ENCODE peak calls at places on chromosome 17, in ten cellular contexts. One of them, this sample, is unnamed.

GRCh38 chr17:40499551-40500189 is 1.8 kb downstream of the TNS4 start:
- DNase-seq in mesendoderm: peak
- DNase-seq in HFF-Myc: no peak
- DNase-seq in stimulated activated CD4-positive, alpha-beta T cell treated with anti-CD3 and anti-CD28 coated beads, Interleukin-12 subunit alpha, Interleukin-12 subunit beta, amount 100 ng/mL, for 4 hours: no peak
- DNase-seq in fibroblast of villous mesenchyme: peak
- DNase-seq in HCT116: no peak
- DNase-seq in posterior cingulate gyrus: peak
- DNase-seq in left ventricle myocardium inferior: peak
- DNase-seq in AG20443: peak
- DNase-seq in astrocyte of the spinal cord: peak
- DNase-seq in this sample: peak

GRCh38 chr17:32518856-32519768 is 32.3 kb downstream of the CDK5R1 start:
- DNase-seq in mesendoderm: peak
- DNase-seq in HFF-Myc: no peak
- DNase-seq in stimulated activated CD4-positive, alpha-beta T cell treated with anti-CD3 and anti-CD28 coated beads, Interleukin-12 subunit alpha, Interleukin-12 subunit beta, amount 100 ng/mL, for 4 hours: peak
- DNase-seq in fibroblast of villous mesenchyme: peak
- DNase-seq in HCT116: no peak
- DNase-seq in posterior cingulate gyrus: peak
- DNase-seq in left ventricle myocardium inferior: peak
- DNase-seq in AG20443: peak
- DNase-seq in astrocyte of the spinal cord: peak
- DNase-seq in this sample: peak

GRCh38 chr17:81483085-81483861 is 29.3 kb downstream of the ACTG1 start:
- DNase-seq in mesendoderm: no peak
- DNase-seq in HFF-Myc: no peak
- DNase-seq in stimulated activated CD4-positive, alpha-beta T cell treated with anti-CD3 and anti-CD28 coated beads, Interleukin-12 subunit alpha, Interleukin-12 subunit beta, amount 100 ng/mL, for 4 hours: no peak
- DNase-seq in fibroblast of villous mesenchyme: peak
- DNase-seq in HCT116: no peak
- DNase-seq in posterior cingulate gyrus: no peak
- DNase-seq in left ventricle myocardium inferior: peak
- DNase-seq in AG20443: no peak
- DNase-seq in astrocyte of the spinal cord: peak
- DNase-seq in this sample: no peak

GRCh38 chr17:81404557-81405165 is 9.4 kb downstream of the BAHCC1 start:
- DNase-seq in mesendoderm: no peak
- DNase-seq in HFF-Myc: no peak
- DNase-seq in stimulated activated CD4-positive, alpha-beta T cell treated with anti-CD3 and anti-CD28 coated beads, Interleukin-12 subunit alpha, Interleukin-12 subunit beta, amount 100 ng/mL, for 4 hours: no peak
- DNase-seq in fibroblast of villous mesenchyme: peak
- DNase-seq in HCT116: no peak
- DNase-seq in posterior cingulate gyrus: no peak
- DNase-seq in left ventricle myocardium inferior: no peak
- DNase-seq in AG20443: no peak
- DNase-seq in astrocyte of the spinal cord: no peak
- DNase-seq in this sample: no peak

GRCh38 chr17:32490101-32490482 is 3.3 kb downstream of the CDK5R1 start:
- DNase-seq in mesendoderm: peak
- DNase-seq in HFF-Myc: no peak
- DNase-seq in stimulated activated CD4-positive, alpha-beta T cell treated with anti-CD3 and anti-CD28 coated beads, Interleukin-12 subunit alpha, Interleukin-12 subunit beta, amount 100 ng/mL, for 4 hours: no peak
- DNase-seq in fibroblast of villous mesenchyme: no peak
- DNase-seq in HCT116: no peak
- DNase-seq in posterior cingulate gyrus: no peak
- DNase-seq in left ventricle myocardium inferior: no peak
- DNase-seq in AG20443: no peak
- DNase-seq in astrocyte of the spinal cord: no peak
- DNase-seq in this sample: no peak

GRCh38 chr17:82006468-82007227 is 16.0 kb downstream of the CENPX start:
- DNase-seq in mesendoderm: no peak
- DNase-seq in HFF-Myc: no peak
- DNase-seq in stimulated activated CD4-positive, alpha-beta T cell treated with anti-CD3 and anti-CD28 coated beads, Interleukin-12 subunit alpha, Interleukin-12 subunit beta, amount 100 ng/mL, for 4 hours: no peak
- DNase-seq in fibroblast of villous mesenchyme: peak
- DNase-seq in HCT116: no peak
- DNase-seq in posterior cingulate gyrus: peak
- DNase-seq in left ventricle myocardium inferior: no peak
- DNase-seq in AG20443: peak
- DNase-seq in astrocyte of the spinal cord: peak
- DNase-seq in this sample: peak

GRCh38 chr17:56756536-56756935 is 77.2 kb downstream of the C17orf67 start:
- DNase-seq in mesendoderm: no peak
- DNase-seq in HFF-Myc: peak
- DNase-seq in stimulated activated CD4-positive, alpha-beta T cell treated with anti-CD3 and anti-CD28 coated beads, Interleukin-12 subunit alpha, Interleukin-12 subunit beta, amount 100 ng/mL, for 4 hours: no peak
- DNase-seq in fibroblast of villous mesenchyme: peak
- DNase-seq in HCT116: no peak
- DNase-seq in posterior cingulate gyrus: no peak
- DNase-seq in left ventricle myocardium inferior: no peak
- DNase-seq in AG20443: peak
- DNase-seq in astrocyte of the spinal cord: peak
- DNase-seq in this sample: peak

GRCh38 chr17:80698297-80698696 is 153.7 kb downstream of the RPTOR start:
- DNase-seq in mesendoderm: no peak
- DNase-seq in HFF-Myc: no peak
- DNase-seq in stimulated activated CD4-positive, alpha-beta T cell treated with anti-CD3 and anti-CD28 coated beads, Interleukin-12 subunit alpha, Interleukin-12 subunit beta, amount 100 ng/mL, for 4 hours: no peak
- DNase-seq in fibroblast of villous mesenchyme: no peak
- DNase-seq in HCT116: no peak
- DNase-seq in posterior cingulate gyrus: no peak
- DNase-seq in left ventricle myocardium inferior: no peak
- DNase-seq in AG20443: no peak
- DNase-seq in astrocyte of the spinal cord: no peak
- DNase-seq in this sample: no peak

GRCh38 chr17:55601874-55602364 is 90.7 kb upstream of the SMIM36 start:
- DNase-seq in mesendoderm: peak
- DNase-seq in HFF-Myc: no peak
- DNase-seq in stimulated activated CD4-positive, alpha-beta T cell treated with anti-CD3 and anti-CD28 coated beads, Interleukin-12 subunit alpha, Interleukin-12 subunit beta, amount 100 ng/mL, for 4 hours: no peak
- DNase-seq in fibroblast of villous mesenchyme: peak
- DNase-seq in HCT116: peak
- DNase-seq in posterior cingulate gyrus: no peak
- DNase-seq in left ventricle myocardium inferior: no peak
- DNase-seq in AG20443: peak
- DNase-seq in astrocyte of the spinal cord: peak
- DNase-seq in this sample: peak

GRCh38 chr17:74369665-74370490 is 2.6 kb downstream of the GPR142 start:
- DNase-seq in mesendoderm: no peak
- DNase-seq in HFF-Myc: no peak
- DNase-seq in stimulated activated CD4-positive, alpha-beta T cell treated with anti-CD3 and anti-CD28 coated beads, Interleukin-12 subunit alpha, Interleukin-12 subunit beta, amount 100 ng/mL, for 4 hours: no peak
- DNase-seq in fibroblast of villous mesenchyme: no peak
- DNase-seq in HCT116: no peak
- DNase-seq in posterior cingulate gyrus: no peak
- DNase-seq in left ventricle myocardium inferior: no peak
- DNase-seq in AG20443: no peak
- DNase-seq in astrocyte of the spinal cord: no peak
- DNase-seq in this sample: no peak

GRCh38 chr17:39979865-39980401 is 674 bp upstream of the PSMD3 start:
- DNase-seq in mesendoderm: peak
- DNase-seq in HFF-Myc: no peak
- DNase-seq in stimulated activated CD4-positive, alpha-beta T cell treated with anti-CD3 and anti-CD28 coated beads, Interleukin-12 subunit alpha, Interleukin-12 subunit beta, amount 100 ng/mL, for 4 hours: no peak
- DNase-seq in fibroblast of villous mesenchyme: peak
- DNase-seq in HCT116: no peak
- DNase-seq in posterior cingulate gyrus: no peak
- DNase-seq in left ventricle myocardium inferior: no peak
- DNase-seq in AG20443: no peak
- DNase-seq in astrocyte of the spinal cord: no peak
- DNase-seq in this sample: peak

GRCh38 chr17:64406321-64407200 is 15.9 kb upstream of the PECAM1 start:
- DNase-seq in mesendoderm: peak
- DNase-seq in HFF-Myc: no peak
- DNase-seq in stimulated activated CD4-positive, alpha-beta T cell treated with anti-CD3 and anti-CD28 coated beads, Interleukin-12 subunit alpha, Interleukin-12 subunit beta, amount 100 ng/mL, for 4 hours: no peak
- DNase-seq in fibroblast of villous mesenchyme: no peak
- DNase-seq in HCT116: no peak
- DNase-seq in posterior cingulate gyrus: no peak
- DNase-seq in left ventricle myocardium inferior: no peak
- DNase-seq in AG20443: no peak
- DNase-seq in astrocyte of the spinal cord: no peak
- DNase-seq in this sample: peak

GRCh38 chr17:419073-419735 is 66.6 kb upstream of the RPH3AL start:
- DNase-seq in mesendoderm: no peak
- DNase-seq in HFF-Myc: no peak
- DNase-seq in stimulated activated CD4-positive, alpha-beta T cell treated with anti-CD3 and anti-CD28 coated beads, Interleukin-12 subunit alpha, Interleukin-12 subunit beta, amount 100 ng/mL, for 4 hours: no peak
- DNase-seq in fibroblast of villous mesenchyme: no peak
- DNase-seq in HCT116: no peak
- DNase-seq in posterior cingulate gyrus: no peak
- DNase-seq in left ventricle myocardium inferior: no peak
- DNase-seq in AG20443: no peak
- DNase-seq in astrocyte of the spinal cord: no peak
- DNase-seq in this sample: no peak

GRCh38 chr17:64323774-64324173 is 60.7 kb upstream of the TEX2 start:
- DNase-seq in mesendoderm: no peak
- DNase-seq in HFF-Myc: no peak
- DNase-seq in stimulated activated CD4-positive, alpha-beta T cell treated with anti-CD3 and anti-CD28 coated beads, Interleukin-12 subunit alpha, Interleukin-12 subunit beta, amount 100 ng/mL, for 4 hours: no peak
- DNase-seq in fibroblast of villous mesenchyme: no peak
- DNase-seq in HCT116: no peak
- DNase-seq in posterior cingulate gyrus: no peak
- DNase-seq in left ventricle myocardium inferior: no peak
- DNase-seq in AG20443: no peak
- DNase-seq in astrocyte of the spinal cord: no peak
- DNase-seq in this sample: no peak

GRCh38 chr17:30831257-30831656 is 509 bp upstream of the ATAD5 start:
- DNase-seq in mesendoderm: peak
- DNase-seq in HFF-Myc: no peak
- DNase-seq in stimulated activated CD4-positive, alpha-beta T cell treated with anti-CD3 and anti-CD28 coated beads, Interleukin-12 subunit alpha, Interleukin-12 subunit beta, amount 100 ng/mL, for 4 hours: no peak
- DNase-seq in fibroblast of villous mesenchyme: no peak
- DNase-seq in HCT116: no peak
- DNase-seq in posterior cingulate gyrus: no peak
- DNase-seq in left ventricle myocardium inferior: no peak
- DNase-seq in AG20443: peak
- DNase-seq in astrocyte of the spinal cord: no peak
- DNase-seq in this sample: no peak

GRCh38 chr17:50708050-50709000 is 611 bp upstream of the ANKRD40 start:
- DNase-seq in mesendoderm: no peak
- DNase-seq in HFF-Myc: no peak
- DNase-seq in stimulated activated CD4-positive, alpha-beta T cell treated with anti-CD3 and anti-CD28 coated beads, Interleukin-12 subunit alpha, Interleukin-12 subunit beta, amount 100 ng/mL, for 4 hours: no peak
- DNase-seq in fibroblast of villous mesenchyme: peak
- DNase-seq in HCT116: no peak
- DNase-seq in posterior cingulate gyrus: no peak
- DNase-seq in left ventricle myocardium inferior: no peak
- DNase-seq in AG20443: no peak
- DNase-seq in astrocyte of the spinal cord: peak
- DNase-seq in this sample: peak

GRCh38 chr17:4530799-4531730 is 24.1 kb downstream of the MYBBP1A start:
- DNase-seq in mesendoderm: peak
- DNase-seq in HFF-Myc: no peak
- DNase-seq in stimulated activated CD4-positive, alpha-beta T cell treated with anti-CD3 and anti-CD28 coated beads, Interleukin-12 subunit alpha, Interleukin-12 subunit beta, amount 100 ng/mL, for 4 hours: no peak
- DNase-seq in fibroblast of villous mesenchyme: no peak
- DNase-seq in HCT116: no peak
- DNase-seq in posterior cingulate gyrus: no peak
- DNase-seq in left ventricle myocardium inferior: no peak
- DNase-seq in AG20443: no peak
- DNase-seq in astrocyte of the spinal cord: no peak
- DNase-seq in this sample: no peak

GRCh38 chr17:43852571-43852970 is 5.6 kb downstream of the CD300LG start:
- DNase-seq in mesendoderm: no peak
- DNase-seq in HFF-Myc: no peak
- DNase-seq in stimulated activated CD4-positive, alpha-beta T cell treated with anti-CD3 and anti-CD28 coated beads, Interleukin-12 subunit alpha, Interleukin-12 subunit beta, amount 100 ng/mL, for 4 hours: no peak
- DNase-seq in fibroblast of villous mesenchyme: no peak
- DNase-seq in HCT116: no peak
- DNase-seq in posterior cingulate gyrus: no peak
- DNase-seq in left ventricle myocardium inferior: no peak
- DNase-seq in AG20443: no peak
- DNase-seq in astrocyte of the spinal cord: no peak
- DNase-seq in this sample: no peak

GRCh38 chr17:60421273-60422161 is 772 bp upstream of the CHCT1 start:
- DNase-seq in mesendoderm: peak
- DNase-seq in HFF-Myc: no peak
- DNase-seq in stimulated activated CD4-positive, alpha-beta T cell treated with anti-CD3 and anti-CD28 coated beads, Interleukin-12 subunit alpha, Interleukin-12 subunit beta, amount 100 ng/mL, for 4 hours: peak
- DNase-seq in fibroblast of villous mesenchyme: peak
- DNase-seq in HCT116: no peak
- DNase-seq in posterior cingulate gyrus: peak
- DNase-seq in left ventricle myocardium inferior: peak
- DNase-seq in AG20443: peak
- DNase-seq in astrocyte of the spinal cord: peak
- DNase-seq in this sample: peak

GRCh38 chr17:8073627-8074485 is 13.7 kb downstream of the ALOX12B start:
- DNase-seq in mesendoderm: peak
- DNase-seq in HFF-Myc: no peak
- DNase-seq in stimulated activated CD4-positive, alpha-beta T cell treated with anti-CD3 and anti-CD28 coated beads, Interleukin-12 subunit alpha, Interleukin-12 subunit beta, amount 100 ng/mL, for 4 hours: peak
- DNase-seq in fibroblast of villous mesenchyme: peak
- DNase-seq in HCT116: peak
- DNase-seq in posterior cingulate gyrus: peak
- DNase-seq in left ventricle myocardium inferior: peak
- DNase-seq in AG20443: peak
- DNase-seq in astrocyte of the spinal cord: peak
- DNase-seq in this sample: peak

GRCh38 chr17:31327534-31328526 is 6.4 kb upstream of the EVI2A start:
- DNase-seq in mesendoderm: peak
- DNase-seq in HFF-Myc: peak
- DNase-seq in stimulated activated CD4-positive, alpha-beta T cell treated with anti-CD3 and anti-CD28 coated beads, Interleukin-12 subunit alpha, Interleukin-12 subunit beta, amount 100 ng/mL, for 4 hours: no peak
- DNase-seq in fibroblast of villous mesenchyme: peak
- DNase-seq in HCT116: no peak
- DNase-seq in posterior cingulate gyrus: no peak
- DNase-seq in left ventricle myocardium inferior: no peak
- DNase-seq in AG20443: peak
- DNase-seq in astrocyte of the spinal cord: peak
- DNase-seq in this sample: peak

GRCh38 chr17:4968166-4968915 is 724 bp upstream of the SPAG7 start:
- DNase-seq in mesendoderm: peak
- DNase-seq in HFF-Myc: no peak
- DNase-seq in stimulated activated CD4-positive, alpha-beta T cell treated with anti-CD3 and anti-CD28 coated beads, Interleukin-12 subunit alpha, Interleukin-12 subunit beta, amount 100 ng/mL, for 4 hours: peak
- DNase-seq in fibroblast of villous mesenchyme: peak
- DNase-seq in HCT116: no peak
- DNase-seq in posterior cingulate gyrus: no peak
- DNase-seq in left ventricle myocardium inferior: no peak
- DNase-seq in AG20443: no peak
- DNase-seq in astrocyte of the spinal cord: no peak
- DNase-seq in this sample: no peak

GRCh38 chr17:8163978-8164814 is 1.4 kb upstream of the VAMP2 start:
- DNase-seq in mesendoderm: peak
- DNase-seq in HFF-Myc: no peak
- DNase-seq in stimulated activated CD4-positive, alpha-beta T cell treated with anti-CD3 and anti-CD28 coated beads, Interleukin-12 subunit alpha, Interleukin-12 subunit beta, amount 100 ng/mL, for 4 hours: peak
- DNase-seq in fibroblast of villous mesenchyme: peak
- DNase-seq in HCT116: no peak
- DNase-seq in posterior cingulate gyrus: peak
- DNase-seq in left ventricle myocardium inferior: peak
- DNase-seq in AG20443: peak
- DNase-seq in astrocyte of the spinal cord: no peak
- DNase-seq in this sample: peak

GRCh38 chr17:28271431-28271830 is 47.6 kb upstream of the TMEM97 start:
- DNase-seq in mesendoderm: no peak
- DNase-seq in HFF-Myc: no peak
- DNase-seq in stimulated activated CD4-positive, alpha-beta T cell treated with anti-CD3 and anti-CD28 coated beads, Interleukin-12 subunit alpha, Interleukin-12 subunit beta, amount 100 ng/mL, for 4 hours: no peak
- DNase-seq in fibroblast of villous mesenchyme: no peak
- DNase-seq in HCT116: no peak
- DNase-seq in posterior cingulate gyrus: no peak
- DNase-seq in left ventricle myocardium inferior: no peak
- DNase-seq in AG20443: no peak
- DNase-seq in astrocyte of the spinal cord: no peak
- DNase-seq in this sample: no peak

GRCh38 chr17:69175812-69176517 is 34.3 kb upstream of the ABCA6 start:
- DNase-seq in mesendoderm: no peak
- DNase-seq in HFF-Myc: peak
- DNase-seq in stimulated activated CD4-positive, alpha-beta T cell treated with anti-CD3 and anti-CD28 coated beads, Interleukin-12 subunit alpha, Interleukin-12 subunit beta, amount 100 ng/mL, for 4 hours: no peak
- DNase-seq in fibroblast of villous mesenchyme: peak
- DNase-seq in HCT116: peak
- DNase-seq in posterior cingulate gyrus: no peak
- DNase-seq in left ventricle myocardium inferior: no peak
- DNase-seq in AG20443: no peak
- DNase-seq in astrocyte of the spinal cord: peak
- DNase-seq in this sample: peak

GRCh38 chr17:77212833-77213777 is 72.3 kb downstream of the SEC14L1 start:
- DNase-seq in mesendoderm: no peak
- DNase-seq in HFF-Myc: no peak
- DNase-seq in stimulated activated CD4-positive, alpha-beta T cell treated with anti-CD3 and anti-CD28 coated beads, Interleukin-12 subunit alpha, Interleukin-12 subunit beta, amount 100 ng/mL, for 4 hours: no peak
- DNase-seq in fibroblast of villous mesenchyme: no peak
- DNase-seq in HCT116: no peak
- DNase-seq in posterior cingulate gyrus: peak
- DNase-seq in left ventricle myocardium inferior: no peak
- DNase-seq in AG20443: no peak
- DNase-seq in astrocyte of the spinal cord: no peak
- DNase-seq in this sample: no peak

This sample was measured in M059J.